ENCODE peak calls at places on chromosomes 1 and 21, in four cellular contexts. One of them, this sample, is unnamed.

GRCh38 chr1:28926629-28927441 is 12.5 kb downstream of the EPB41 start:
- DNase-seq in NCI-H2081: no peak
- DNase-seq in thoracic aorta: no peak
- DNase-seq in activated CD4-positive, alpha-beta memory T cell treated with anti-CD3 and anti-CD28 coated beads, Interleukin-2, amount 10 ng/mL, durations not matched to agents 7 days and 5 days: peak
- DNase-seq in this sample: no peak

GRCh38 chr1:208207388-208208131 is 36.6 kb downstream of the PLXNA2 start:
- DNase-seq in NCI-H2081: no peak
- DNase-seq in activated CD4-positive, alpha-beta memory T cell treated with anti-CD3 and anti-CD28 coated beads, Interleukin-2, amount 10 ng/mL, durations not matched to agents 7 days and 5 days: no peak
- DNase-seq in thoracic aorta: peak
- DNase-seq in this sample: no peak

GRCh38 chr1:6438047-6438525 is 13.5 kb downstream of the ESPN start:
- DNase-seq in thoracic aorta: no peak
- DNase-seq in NCI-H2081: peak
- DNase-seq in activated CD4-positive, alpha-beta memory T cell treated with anti-CD3 and anti-CD28 coated beads, Interleukin-2, amount 10 ng/mL, durations not matched to agents 7 days and 5 days: peak
- DNase-seq in this sample: peak

GRCh38 chr1:43206721-43207228 is 34.6 kb downstream of the CFAP57 start:
- DNase-seq in thoracic aorta: no peak
- DNase-seq in NCI-H2081: no peak
- DNase-seq in activated CD4-positive, alpha-beta memory T cell treated with anti-CD3 and anti-CD28 coated beads, Interleukin-2, amount 10 ng/mL, durations not matched to agents 7 days and 5 days: no peak
- DNase-seq in this sample: no peak

GRCh38 chr1:86471296-86471695 is 2.6 kb downstream of the CLCA1 start:
- DNase-seq in NCI-H2081: no peak
- DNase-seq in thoracic aorta: no peak
- DNase-seq in activated CD4-positive, alpha-beta memory T cell treated with anti-CD3 and anti-CD28 coated beads, Interleukin-2, amount 10 ng/mL, durations not matched to agents 7 days and 5 days: no peak
- DNase-seq in this sample: no peak

GRCh38 chr1:13893456-13893855 is 193.5 kb downstream of the PRDM2 start:
- DNase-seq in thoracic aorta: no peak
- DNase-seq in NCI-H2081: no peak
- DNase-seq in activated CD4-positive, alpha-beta memory T cell treated with anti-CD3 and anti-CD28 coated beads, Interleukin-2, amount 10 ng/mL, durations not matched to agents 7 days and 5 days: no peak
- DNase-seq in this sample: peak

GRCh38 chr1:109718495-109718894 is 6.4 kb downstream of the GSTM5 start:
- DNase-seq in NCI-H2081: no peak
- DNase-seq in activated CD4-positive, alpha-beta memory T cell treated with anti-CD3 and anti-CD28 coated beads, Interleukin-2, amount 10 ng/mL, durations not matched to agents 7 days and 5 days: no peak
- DNase-seq in thoracic aorta: no peak
- DNase-seq in this sample: no peak

GRCh38 chr1:59272507-59272906 is 24.4 kb upstream of the FGGY start:
- DNase-seq in NCI-H2081: no peak
- DNase-seq in thoracic aorta: no peak
- DNase-seq in activated CD4-positive, alpha-beta memory T cell treated with anti-CD3 and anti-CD28 coated beads, Interleukin-2, amount 10 ng/mL, durations not matched to agents 7 days and 5 days: no peak
- DNase-seq in this sample: no peak

GRCh38 chr1:23337869-23338268 is 6.2 kb downstream of the HNRNPR start:
- DNase-seq in NCI-H2081: no peak
- DNase-seq in activated CD4-positive, alpha-beta memory T cell treated with anti-CD3 and anti-CD28 coated beads, Interleukin-2, amount 10 ng/mL, durations not matched to agents 7 days and 5 days: no peak
- DNase-seq in thoracic aorta: no peak
- DNase-seq in this sample: no peak

GRCh38 chr21:28793043-28793442 is 199.6 kb downstream of the LTN1 start:
- DNase-seq in NCI-H2081: no peak
- DNase-seq in activated CD4-positive, alpha-beta memory T cell treated with anti-CD3 and anti-CD28 coated beads, Interleukin-2, amount 10 ng/mL, durations not matched to agents 7 days and 5 days: no peak
- DNase-seq in thoracic aorta: no peak
- DNase-seq in this sample: no peak

GRCh38 chr1:12460911-12461621 is 156.9 kb downstream of the DHRS3 start:
- DNase-seq in thoracic aorta: no peak
- DNase-seq in activated CD4-positive, alpha-beta memory T cell treated with anti-CD3 and anti-CD28 coated beads, Interleukin-2, amount 10 ng/mL, durations not matched to agents 7 days and 5 days: no peak
- DNase-seq in NCI-H2081: peak
- DNase-seq in this sample: no peak

GRCh38 chr1:21518774-21519455 is 9.7 kb downstream of the ALPL start:
- DNase-seq in NCI-H2081: no peak
- DNase-seq in thoracic aorta: no peak
- DNase-seq in activated CD4-positive, alpha-beta memory T cell treated with anti-CD3 and anti-CD28 coated beads, Interleukin-2, amount 10 ng/mL, durations not matched to agents 7 days and 5 days: no peak
- DNase-seq in this sample: no peak

GRCh38 chr1:228020686-228021525 is 14.1 kb downstream of the WNT3A start:
- DNase-seq in thoracic aorta: no peak
- DNase-seq in NCI-H2081: no peak
- DNase-seq in activated CD4-positive, alpha-beta memory T cell treated with anti-CD3 and anti-CD28 coated beads, Interleukin-2, amount 10 ng/mL, durations not matched to agents 7 days and 5 days: no peak
- DNase-seq in this sample: no peak

GRCh38 chr1:193042766-193043691 is 16.1 kb downstream of the UCHL5 start:
- DNase-seq in thoracic aorta: no peak
- DNase-seq in NCI-H2081: no peak
- DNase-seq in activated CD4-positive, alpha-beta memory T cell treated with anti-CD3 and anti-CD28 coated beads, Interleukin-2, amount 10 ng/mL, durations not matched to agents 7 days and 5 days: no peak
- DNase-seq in this sample: no peak

GRCh38 chr21:46441961-46442498 is 16.7 kb upstream of the DIP2A start:
- DNase-seq in NCI-H2081: no peak
- DNase-seq in activated CD4-positive, alpha-beta memory T cell treated with anti-CD3 and anti-CD28 coated beads, Interleukin-2, amount 10 ng/mL, durations not matched to agents 7 days and 5 days: no peak
- DNase-seq in thoracic aorta: no peak
- DNase-seq in this sample: no peak

GRCh38 chr1:205983925-205984725 is 19.1 kb downstream of the RAB7B start:
- DNase-seq in thoracic aorta: no peak
- DNase-seq in activated CD4-positive, alpha-beta memory T cell treated with anti-CD3 and anti-CD28 coated beads, Interleukin-2, amount 10 ng/mL, durations not matched to agents 7 days and 5 days: peak
- DNase-seq in NCI-H2081: no peak
- DNase-seq in this sample: no peak

GRCh38 chr21:37165606-37166005 is 92.6 kb downstream of the TTC3 start:
- DNase-seq in activated CD4-positive, alpha-beta memory T cell treated with anti-CD3 and anti-CD28 coated beads, Interleukin-2, amount 10 ng/mL, durations not matched to agents 7 days and 5 days: no peak
- DNase-seq in thoracic aorta: no peak
- DNase-seq in NCI-H2081: no peak
- DNase-seq in this sample: no peak

GRCh38 chr1:23215291-23215690 is 2.0 kb downstream of the HTR1D start:
- DNase-seq in activated CD4-positive, alpha-beta memory T cell treated with anti-CD3 and anti-CD28 coated beads, Interleukin-2, amount 10 ng/mL, durations not matched to agents 7 days and 5 days: no peak
- DNase-seq in thoracic aorta: no peak
- DNase-seq in NCI-H2081: no peak
- DNase-seq in this sample: no peak

GRCh38 chr1:240562111-240562590 is 49.8 kb downstream of the GREM2 start:
- DNase-seq in activated CD4-positive, alpha-beta memory T cell treated with anti-CD3 and anti-CD28 coated beads, Interleukin-2, amount 10 ng/mL, durations not matched to agents 7 days and 5 days: no peak
- DNase-seq in thoracic aorta: no peak
- DNase-seq in NCI-H2081: no peak
- DNase-seq in this sample: no peak

GRCh38 chr1:33098371-33098770 is 17.4 kb downstream of the AZIN2 start:
- DNase-seq in thoracic aorta: no peak
- DNase-seq in NCI-H2081: no peak
- DNase-seq in activated CD4-positive, alpha-beta memory T cell treated with anti-CD3 and anti-CD28 coated beads, Interleukin-2, amount 10 ng/mL, durations not matched to agents 7 days and 5 days: no peak
- DNase-seq in this sample: no peak

GRCh38 chr1:152565115-152565514 is 1.5 kb downstream of the LCE3E start:
- DNase-seq in activated CD4-positive, alpha-beta memory T cell treated with anti-CD3 and anti-CD28 coated beads, Interleukin-2, amount 10 ng/mL, durations not matched to agents 7 days and 5 days: no peak
- DNase-seq in NCI-H2081: no peak
- DNase-seq in thoracic aorta: no peak
- DNase-seq in this sample: no peak

GRCh38 chr1:22490309-22490708 is 38.7 kb downstream of the ZBTB40 start:
- DNase-seq in thoracic aorta: no peak
- DNase-seq in NCI-H2081: no peak
- DNase-seq in activated CD4-positive, alpha-beta memory T cell treated with anti-CD3 and anti-CD28 coated beads, Interleukin-2, amount 10 ng/mL, durations not matched to agents 7 days and 5 days: no peak
- DNase-seq in this sample: no peak

GRCh38 chr1:61055110-61055614 is 27.2 kb upstream of the NFIA start:
- DNase-seq in NCI-H2081: no peak
- DNase-seq in thoracic aorta: no peak
- DNase-seq in activated CD4-positive, alpha-beta memory T cell treated with anti-CD3 and anti-CD28 coated beads, Interleukin-2, amount 10 ng/mL, durations not matched to agents 7 days and 5 days: no peak
- DNase-seq in this sample: no peak

GRCh38 chr1:16191916-16192545 is 20.4 kb downstream of the ARHGEF19 start:
- DNase-seq in activated CD4-positive, alpha-beta memory T cell treated with anti-CD3 and anti-CD28 coated beads, Interleukin-2, amount 10 ng/mL, durations not matched to agents 7 days and 5 days: no peak
- DNase-seq in thoracic aorta: no peak
- DNase-seq in NCI-H2081: no peak
- DNase-seq in this sample: no peak

GRCh38 chr21:41112740-41113692 is 54.9 kb upstream of the BACE2 start:
- DNase-seq in activated CD4-positive, alpha-beta memory T cell treated with anti-CD3 and anti-CD28 coated beads, Interleukin-2, amount 10 ng/mL, durations not matched to agents 7 days and 5 days: no peak
- DNase-seq in NCI-H2081: no peak
- DNase-seq in thoracic aorta: no peak
- DNase-seq in this sample: no peak

This sample was measured in activated CD8-positive, alpha-beta memory T cell treated with anti-CD3 and anti-CD28 coated beads, Interleukin-2, amount 50 U/mL, for 48 hours.